ENCODE peak calls at places on chromosomes 6 and 20, in ten cellular contexts. C is cardiac muscle cell, D is coronary artery, I is AG04449, L is lower lobe of right lung, K is HepG2, T is MM.1S, Z is K562, H is tibial nerve, W is cardiac fibroblast. X is an unnamed sample.

GRCh38 chr20:22004946-22005345 is 299.5 kb downstream of the PAX1 start:
- DNase-seq in C (no peak), D (no peak), I (no peak), L (no peak), K (no peak), T (no peak), Z (no peak), H (no peak), W (no peak), X (no peak)

GRCh38 chr6:159063549-159063948 is 18.8 kb upstream of the TAGAP start:
- DNase-seq in C (no peak), D (no peak), I (no peak), L (no peak), K (no peak), T (no peak), Z (no peak), H (no peak), W (no peak), X (no peak)

GRCh38 chr6:52612336-52613096 is 35.7 kb upstream of the TRAM2 start:
- DNase-seq in C (no peak), D (no peak), I (no peak), L (no peak), K (no peak), T (no peak), Z (no peak), H (no peak), W (peak), X (no peak)

GRCh38 chr6:4491501-4492260 is 284.5 kb upstream of the CDYL start:
- DNase-seq in C (no peak), D (no peak), I (no peak), L (no peak), K (no peak), T (no peak), Z (no peak), H (no peak), W (peak), X (no peak)

GRCh38 chr20:23092409-23092756 is 6.3 kb upstream of the CD93 start:
- DNase-seq in C (peak), D (no peak), I (no peak), L (no peak), K (no peak), T (no peak), Z (peak), H (no peak), W (peak), X (no peak)

GRCh38 chr6:43770417-43771209 is 602 bp downstream of the VEGFA start:
- DNase-seq in C (peak), D (no peak), I (no peak), L (peak), K (peak), T (peak), Z (peak), H (peak), W (peak), X (no peak)

GRCh38 chr20:2238601-2239000 is 57.2 kb upstream of the TGM3 start:
- DNase-seq in C (no peak), D (no peak), I (no peak), L (no peak), K (no peak), T (no peak), Z (no peak), H (no peak), W (no peak), X (no peak)

GRCh38 chr6:31898200-31899011 is 908 bp upstream of the EHMT2 start:
- DNase-seq in C (peak), D (no peak), I (no peak), L (no peak), K (peak), T (peak), Z (no peak), H (no peak), W (peak), X (no peak)

GRCh38 chr20:5865604-5866003 is 84.7 kb downstream of the TRMT6 start:
- DNase-seq in C (no peak), D (no peak), I (no peak), L (no peak), K (no peak), T (no peak), Z (no peak), H (no peak), W (no peak), X (no peak)

GRCh38 chr20:44109951-44110361 is 77.0 kb downstream of the JPH2 start:
- DNase-seq in C (no peak), D (peak), I (no peak), L (no peak), K (no peak), T (no peak), Z (peak), H (no peak), W (peak), X (no peak)
- TF ChIP-seq CTCF in C (peak), D (no peak), I (no peak), L (no peak), K (peak), T (peak), Z (peak), H (no peak), W (peak), X (peak)

DNA sequence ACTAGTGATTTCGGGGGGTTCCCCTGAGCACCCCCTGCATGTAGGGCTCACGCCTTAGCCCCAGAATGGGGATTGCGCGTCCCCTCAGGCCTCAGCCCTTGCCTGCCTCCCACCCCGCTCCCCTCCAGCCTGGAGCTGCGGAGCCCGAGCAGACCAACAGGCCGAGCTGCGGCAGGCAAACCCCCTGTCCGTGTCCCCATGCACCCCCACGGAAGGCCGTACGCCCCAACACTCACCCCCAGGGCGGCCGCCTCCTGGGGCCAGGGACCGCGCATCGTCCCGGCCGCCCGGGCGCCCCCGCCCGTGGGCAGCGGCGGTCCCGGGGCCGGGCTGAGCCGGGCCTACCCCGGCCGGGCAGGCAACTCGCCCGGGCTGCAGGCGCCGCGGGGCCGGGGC is 1.2 kb upstream of the KCNB1 start:
- DNase-seq in C (no peak), D (no peak), I (no peak), L (no peak), K (no peak), T (no peak), Z (no peak), H (no peak), W (no peak), X (no peak)
- H3K4me3 ChIP-seq in C (peak), D (peak), I (peak), L (no peak), K (peak), T (peak), Z (no peak), H (peak), W (peak), X (no peak)

DNA sequence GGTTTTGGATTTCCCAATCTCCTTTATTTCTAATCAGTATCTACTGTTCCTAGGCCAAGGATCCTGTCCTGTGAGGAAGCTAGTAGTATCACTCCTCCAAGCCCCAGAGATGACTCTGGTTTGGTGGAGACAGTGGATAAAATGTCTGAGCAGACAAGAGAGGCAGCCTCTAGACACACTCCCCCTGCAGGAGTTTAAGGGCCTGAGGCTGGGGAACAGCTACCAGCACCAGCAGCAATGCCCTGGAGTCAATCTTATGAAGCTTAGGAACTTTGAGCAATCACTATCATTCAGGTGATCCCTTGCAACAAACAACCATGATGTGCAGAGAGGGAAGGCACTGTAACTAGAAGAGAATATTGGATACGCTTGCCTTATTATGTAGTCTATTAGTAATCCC is 384.7 kb upstream of the ID4 start:
- DNase-seq in C (peak), D (no peak), I (no peak), L (no peak), K (no peak), T (no peak), Z (no peak), H (no peak), W (no peak), X (no peak)
- TF ChIP-seq CTCF in C (no peak), D (no peak), I (no peak), L (no peak), K (no peak), T (no peak), Z (no peak), H (no peak), W (no peak), X (no peak)

DNA sequence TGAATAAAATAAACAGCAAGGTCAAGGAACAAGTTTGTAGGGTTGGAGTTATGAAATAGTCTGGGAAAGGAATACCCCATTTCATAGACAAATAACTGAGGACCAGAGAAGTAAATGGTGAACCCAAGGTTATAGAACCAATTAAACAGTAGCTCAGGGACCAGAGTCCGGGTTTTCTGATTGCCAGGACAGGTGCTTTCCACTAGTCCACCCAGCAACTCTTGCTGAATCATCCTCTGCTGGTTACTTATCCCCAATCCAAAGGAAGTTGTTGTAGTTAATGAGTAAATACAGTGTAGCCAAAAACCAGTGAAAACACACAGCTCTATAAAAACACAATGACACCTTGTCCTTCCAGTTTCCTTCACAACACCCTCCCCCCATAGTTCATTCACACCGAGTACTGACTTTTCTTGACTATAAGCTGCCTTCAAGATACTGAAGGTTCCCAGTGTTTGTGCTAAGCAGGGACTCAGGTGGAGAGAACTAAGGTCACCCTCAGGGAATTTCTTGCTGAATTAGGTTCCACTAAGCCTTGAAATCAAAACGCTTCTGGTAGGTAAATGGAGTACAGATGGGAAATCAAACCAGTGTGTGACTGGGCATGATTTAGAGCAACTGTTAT is 717 bp upstream of the TINAG start:
- DNase-seq in C (no peak), D (no peak), I (no peak), L (no peak), K (peak), T (no peak), Z (no peak), H (no peak), W (no peak), X (no peak)
- H3K4me3 ChIP-seq in C (no peak), D (no peak), I (no peak), L (no peak), K (no peak), T (no peak), Z (no peak), H (no peak), W (no peak), X (no peak)

DNA sequence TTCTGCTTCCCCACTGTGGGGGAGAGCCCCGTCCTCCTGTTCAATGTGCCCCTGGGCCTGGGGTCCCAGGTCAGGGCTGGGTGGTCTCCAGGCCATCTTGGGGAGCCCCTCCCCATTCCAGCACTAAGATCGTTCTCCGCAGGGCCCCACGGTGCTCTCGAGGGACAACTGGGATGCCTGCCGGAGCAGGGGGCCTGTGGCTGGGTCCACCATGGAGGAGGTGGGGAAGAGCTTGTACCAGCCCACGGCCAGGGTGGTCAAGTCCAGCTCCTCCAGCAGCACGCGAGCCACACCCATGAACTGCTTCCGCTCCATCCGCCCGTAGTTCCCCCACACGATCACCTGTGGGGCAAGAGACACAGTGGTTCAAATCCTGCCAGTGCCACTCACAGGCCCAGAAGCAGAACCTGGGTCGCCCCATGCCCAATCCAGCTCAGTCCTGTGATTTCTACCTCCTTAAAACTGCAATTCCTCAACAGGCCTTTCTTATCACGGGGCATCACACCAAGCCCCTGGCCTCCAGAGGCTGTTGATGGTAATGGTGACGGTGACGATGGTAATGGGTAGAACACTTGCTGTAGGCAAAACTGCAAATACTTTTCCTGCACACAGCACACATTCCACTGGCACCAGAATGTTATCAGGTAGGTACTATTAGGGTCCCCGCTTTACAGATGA is 10.5 kb downstream of the KCNK15 start:
- DNase-seq in C (no peak), D (no peak), I (no peak), L (no peak), K (no peak), T (no peak), Z (no peak), H (no peak), W (no peak), X (no peak)
- TF ChIP-seq CTCF in C (no peak), D (no peak), I (no peak), L (no peak), K (no peak), T (no peak), Z (no peak), H (no peak), W (no peak), X (no peak)

DNA sequence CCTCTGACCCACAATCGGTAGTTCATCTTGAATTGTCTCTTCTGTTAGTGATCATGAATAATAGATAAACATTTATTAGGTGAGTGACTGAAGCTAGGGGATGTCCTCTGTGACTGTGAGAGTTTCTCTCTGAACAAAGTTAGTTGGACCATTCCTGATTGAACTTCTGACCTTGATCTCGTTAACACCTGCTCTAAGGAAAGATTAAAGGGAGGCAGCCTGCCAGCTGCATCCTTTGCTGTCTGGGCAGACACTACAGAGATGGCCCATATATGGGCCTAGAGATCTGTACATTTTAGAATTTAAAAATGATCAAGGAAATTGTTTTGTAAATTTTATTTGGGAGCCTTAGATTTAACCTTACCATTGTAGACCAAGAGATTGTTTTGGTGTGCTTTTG is 27.4 kb downstream of the MAPK14 start:
- DNase-seq in C (peak), D (no peak), I (no peak), L (no peak), K (no peak), T (peak), Z (no peak), H (no peak), W (no peak), X (no peak)
- H3K4me3 ChIP-seq in C (no peak), D (no peak), I (no peak), L (no peak), K (no peak), T (no peak), Z (no peak), H (no peak), W (no peak), X (no peak)

DNA sequence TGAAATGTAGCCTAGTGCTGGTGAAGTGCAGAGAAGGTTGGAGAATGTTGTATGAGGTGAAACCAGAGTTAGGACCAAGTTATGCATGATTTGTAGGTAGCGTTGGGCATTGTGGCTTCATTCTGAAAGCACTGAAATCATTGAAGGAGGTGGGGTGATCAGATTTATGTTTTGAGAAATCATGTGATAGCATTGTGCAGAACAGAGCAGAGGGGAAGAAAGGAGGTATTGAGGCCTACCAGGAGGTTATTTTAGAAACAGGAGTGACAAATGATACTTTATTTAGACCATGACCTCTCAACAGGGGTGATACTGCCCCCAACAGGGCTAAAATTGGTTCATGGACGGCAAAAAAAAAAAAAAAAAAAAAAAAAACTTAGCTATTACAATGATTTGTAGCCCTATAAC is 15.6 kb upstream of the HMGN3 start:
- DNase-seq in C (peak), D (no peak), I (no peak), L (no peak), K (peak), T (peak), Z (peak), H (no peak), W (peak), X (no peak)
- TF ChIP-seq CTCF in C (peak), D (no peak), I (no peak), L (peak), K (peak), T (peak), Z (no peak), H (no peak), W (no peak), X (no peak)